ENCODE peak calls at places on chromosomes 2 and 18, in seven cellular contexts. V is H1, X is HepG2, C is SK-N-SH, G is HCT116, N is K562, M is GM12878. U is an unnamed sample.

GRCh38 chr2:23385748-23386421 is 906 bp downstream of the KLHL29 start:
- DNase-seq in V (no peak), X (no peak), C (peak), G (no peak), N (no peak), M (no peak), U (no peak)

GRCh38 chr18:22983175-22983574 is 50.0 kb downstream of the RBBP8 start:
- DNase-seq in V (no peak), X (peak), C (peak), G (peak), N (no peak), M (no peak), U (peak)

GRCh38 chr2:173550143-173550542 is 195.5 kb downstream of the CDCA7 start:
- DNase-seq in V (no peak), X (no peak), C (no peak), G (no peak), N (no peak), M (no peak), U (no peak)

GRCh38 chr2:70201831-70202230 is 11.0 kb upstream of the C2orf42 start:
- DNase-seq in V (no peak), X (no peak), C (no peak), G (no peak), N (no peak), M (no peak), U (no peak)

GRCh38 chr2:160646684-160647444 is 153.3 kb upstream of the RBMS1 start:
- DNase-seq in V (no peak), X (no peak), C (no peak), G (no peak), N (no peak), M (no peak), U (no peak)

GRCh38 chr2:126657146-126657635 is 1.2 kb downstream of the GYPC start:
- DNase-seq in V (no peak), X (no peak), C (no peak), G (no peak), N (no peak), M (no peak), U (no peak)

GRCh38 chr2:120508581-120509041 is 162.7 kb downstream of the INHBB start:
- DNase-seq in V (no peak), X (no peak), C (no peak), G (no peak), N (no peak), M (no peak), U (no peak)

GRCh38 chr2:160294339-160294803 is 94.3 kb upstream of the ITGB6 start:
- DNase-seq in V (no peak), X (no peak), C (no peak), G (no peak), N (no peak), M (no peak), U (no peak)

GRCh38 chr2:128510701-128511100 is 192.0 kb upstream of the HS6ST1 start:
- DNase-seq in V (no peak), X (no peak), C (no peak), G (no peak), N (no peak), M (no peak), U (no peak)

GRCh38 chr18:42087876-42088275 is 132.8 kb downstream of the PIK3C3 start:
- DNase-seq in V (no peak), X (no peak), C (no peak), G (no peak), N (no peak), M (no peak), U (no peak)

GRCh38 chr2:37987098-37987497 is 62.0 kb downstream of the RMDN2 start:
- DNase-seq in V (no peak), X (no peak), C (no peak), G (no peak), N (no peak), M (no peak), U (no peak)

GRCh38 chr2:12928706-12929291 is 212.1 kb downstream of the TRIB2 start:
- DNase-seq in V (no peak), X (no peak), C (no peak), G (no peak), N (no peak), M (no peak), U (no peak)

GRCh38 chr2:66456183-66457041 is 21.5 kb downstream of the MEIS1 start:
- DNase-seq in V (no peak), X (no peak), C (no peak), G (no peak), N (no peak), M (no peak), U (no peak)

GRCh38 chr2:103526757-103527156 is 764.9 kb downstream of the TMEM182 start:
- DNase-seq in V (no peak), X (no peak), C (no peak), G (no peak), N (no peak), M (no peak), U (no peak)

GRCh38 chr2:35081001-35081628 is 1274.5 kb upstream of the CRIM1 start:
- DNase-seq in V (no peak), X (no peak), C (no peak), G (no peak), N (no peak), M (no peak), U (peak)

GRCh38 chr2:7427293-7428060 is 510.3 kb downstream of the RNF144A start:
- DNase-seq in V (no peak), X (peak), C (peak), G (peak), N (peak), M (peak), U (peak)

GRCh38 chr18:41842886-41843285 is 112.1 kb upstream of the PIK3C3 start:
- DNase-seq in V (no peak), X (no peak), C (no peak), G (no peak), N (no peak), M (no peak), U (no peak)

GRCh38 chr2:7673843-7674242 is 756.6 kb downstream of the RNF144A start:
- DNase-seq in V (no peak), X (no peak), C (no peak), G (no peak), N (no peak), M (no peak), U (no peak)

GRCh38 chr18:22466608-22467390 is 49.1 kb upstream of the CTAGE1 start:
- DNase-seq in V (no peak), X (peak), C (no peak), G (peak), N (no peak), M (no peak), U (peak)

GRCh38 chr2:224160917-224161316 is 121.8 kb upstream of the SERPINE2 start:
- DNase-seq in V (peak), X (no peak), C (no peak), G (no peak), N (no peak), M (no peak), U (no peak)

GRCh38 chr2:233463586-233463985 is 103.0 kb downstream of the USP40 start:
- DNase-seq in V (no peak), X (no peak), C (no peak), G (no peak), N (no peak), M (no peak), U (no peak)

GRCh38 chr2:8803658-8804379 is 33.6 kb downstream of the KIDINS220 start:
- DNase-seq in V (no peak), X (peak), C (no peak), G (peak), N (peak), M (peak), U (peak)

GRCh38 chr2:23609254-23609653 is 224.3 kb downstream of the KLHL29 start:
- DNase-seq in V (no peak), X (no peak), C (no peak), G (no peak), N (no peak), M (no peak), U (no peak)

GRCh38 chr18:59912007-59912550 is 12.3 kb downstream of the PMAIP1 start:
- DNase-seq in V (no peak), X (no peak), C (no peak), G (no peak), N (no peak), M (no peak), U (no peak)

GRCh38 chr18:31325051-31325450 is 7.1 kb downstream of the DSG1 start:
- DNase-seq in V (no peak), X (no peak), C (no peak), G (no peak), N (no peak), M (no peak), U (peak)
- H3K27ac ChIP-seq in V (no peak), X (no peak), C (no peak), G (no peak), N (no peak), M (no peak), U (no peak)

GRCh38 chr18:47881752-47882455 is 48.6 kb downstream of the SMAD2 start:
- DNase-seq in V (no peak), X (peak), C (no peak), G (peak), N (no peak), M (no peak), U (no peak)
- TF ChIP-seq SIN3A in V (no peak), X (no peak), C (no peak), G (no peak), N (no peak), M (no peak), U (no peak)

GRCh38 chr2:45821558-45822271 is 170.2 kb downstream of the PRKCE start:
- DNase-seq in V (no peak), X (peak), C (no peak), G (peak), N (no peak), M (no peak), U (no peak)
- H3K27ac ChIP-seq in V (no peak), X (no peak), C (peak), G (peak), N (no peak), M (no peak), U (no peak)

DNA sequence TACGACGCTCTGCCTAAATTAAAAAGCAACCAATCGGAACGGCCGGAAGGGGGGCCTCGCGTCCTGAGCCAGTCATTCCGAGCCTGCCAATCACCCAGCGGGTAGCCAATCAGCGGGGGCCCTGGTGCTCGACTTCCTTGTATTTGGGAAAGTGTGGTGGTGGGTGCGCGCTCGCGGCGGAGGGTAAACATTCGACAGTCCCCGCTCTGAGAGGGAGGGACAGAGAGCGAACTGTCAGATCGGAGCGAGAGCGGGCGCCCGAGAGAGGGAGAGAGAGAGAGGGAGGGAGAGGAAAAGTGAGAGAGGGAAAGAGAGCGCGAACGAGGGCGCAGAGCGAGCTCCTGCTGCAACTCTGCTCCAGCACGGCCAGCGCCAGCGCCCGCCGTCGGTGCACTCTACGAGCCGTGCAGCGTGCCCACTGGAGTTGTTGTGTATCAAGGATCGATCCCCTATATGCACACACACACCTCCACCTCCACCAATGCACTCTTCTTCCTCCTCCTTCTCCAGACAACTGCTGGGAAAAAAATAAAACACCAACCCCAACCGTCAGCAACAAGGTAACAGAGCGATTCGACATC is at the start of gene POU3F3:
- DNase-seq in V (peak), X (no peak), C (peak), G (no peak), N (no peak), M (no peak), U (no peak)
- TF ChIP-seq SIN3A in V (peak), X (no peak), C (no peak), G (no peak), N (no peak), M (no peak), U (no peak)

GRCh38 chr18:48160622-48161021 is 230.2 kb upstream of the SMAD2 start:
- DNase-seq in V (no peak), X (no peak), C (no peak), G (no peak), N (no peak), M (no peak), U (no peak)
- H3K27ac ChIP-seq in V (no peak), X (no peak), C (peak), G (no peak), N (no peak), M (no peak), U (no peak)

DNA sequence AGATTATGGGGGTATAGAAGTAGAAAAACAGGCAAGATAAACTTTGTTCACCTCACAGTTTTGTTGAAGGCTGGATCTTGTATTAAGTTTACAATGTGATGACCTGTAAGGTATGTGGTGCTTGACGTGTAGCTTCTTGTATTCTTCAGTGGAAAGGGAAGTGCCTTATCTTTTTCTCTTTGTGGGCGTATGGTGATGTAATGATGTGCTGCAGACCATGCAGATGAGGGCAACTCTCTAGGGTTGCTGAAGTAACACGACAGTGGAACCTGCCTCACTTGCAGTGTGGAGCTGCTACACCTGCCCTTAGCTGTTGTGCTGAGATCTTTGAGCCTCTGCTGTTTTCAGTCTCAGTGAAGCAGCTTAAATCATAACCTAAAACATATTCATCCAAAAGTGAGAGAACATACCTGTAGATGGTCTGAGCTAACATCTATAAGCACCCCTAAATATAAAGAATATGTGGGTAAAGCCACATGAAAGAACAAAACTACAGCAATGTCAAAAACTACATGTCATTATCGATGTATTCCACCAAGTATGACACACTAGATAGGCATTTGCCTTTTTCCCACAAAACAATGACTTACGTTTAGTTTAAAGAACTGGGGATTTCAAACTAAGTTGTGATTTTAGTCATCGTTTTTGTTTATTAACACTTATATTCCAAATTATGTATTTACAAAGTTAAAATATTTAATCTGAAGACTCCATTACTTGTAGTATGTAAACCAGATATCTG is 1144.1 kb downstream of the CNTNAP5 start:
- DNase-seq in V (no peak), X (no peak), C (no peak), G (no peak), N (no peak), M (no peak), U (no peak)
- TF ChIP-seq SIN3A in V (no peak), X (no peak), C (no peak), G (no peak), N (no peak), M (no peak), U (no peak)

GRCh38 chr2:25570161-25570840 is 103.1 kb downstream of the DTNB start:
- DNase-seq in V (no peak), X (no peak), C (no peak), G (no peak), N (no peak), M (no peak), U (no peak)

GRCh38 chr2:25572638-25573037 is 100.7 kb downstream of the DTNB start:
- DNase-seq in V (no peak), X (no peak), C (no peak), G (no peak), N (no peak), M (no peak), U (no peak)

GRCh38 chr2:25566094-25566493 is 107.3 kb downstream of the DTNB start:
- DNase-seq in V (no peak), X (no peak), C (no peak), G (no peak), N (no peak), M (no peak), U (no peak)

GRCh38 chr2:25566694-25567093 is 106.7 kb downstream of the DTNB start:
- DNase-seq in V (no peak), X (no peak), C (no peak), G (no peak), N (no peak), M (peak), U (no peak)

DNA sequence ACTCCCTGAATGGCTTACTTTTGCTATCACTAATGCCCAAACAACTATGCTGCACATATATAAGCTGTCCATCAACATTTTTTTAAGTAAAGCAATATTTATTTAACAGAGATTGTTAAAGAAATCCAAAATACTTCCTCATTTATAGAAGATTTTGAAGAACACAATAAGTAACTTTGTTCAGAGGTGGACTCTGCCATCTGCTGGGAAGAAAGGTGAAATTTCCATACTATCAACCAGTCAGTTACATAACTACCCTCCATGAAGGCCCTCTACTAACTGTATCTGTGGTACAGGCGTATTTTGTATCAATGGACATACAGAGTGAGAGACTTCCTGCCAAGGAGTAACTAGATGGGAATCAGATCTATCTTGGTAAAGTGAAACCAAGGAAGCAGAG is 106.0 kb downstream of the DTNB start:
- DNase-seq in V (no peak), X (peak), C (peak), G (peak), N (peak), M (peak), U (peak)
- H3K27ac ChIP-seq in V (no peak), X (no peak), C (no peak), G (no peak), N (no peak), M (peak), U (no peak)

GRCh38 chr2:75340560-75340959 is 141.2 kb upstream of the TACR1 start:
- DNase-seq in V (no peak), X (no peak), C (no peak), G (no peak), N (no peak), M (no peak), U (no peak)
- TF ChIP-seq SIN3A in V (no peak), X (no peak), C (no peak), G (no peak), N (no peak), M (no peak), U (no peak)

U was measured in Panc1.